ENCODE peak calls at places on chromosomes 5 and 9, in five cellular contexts. Z is IMR-90, A is H1, G is H9, P is neuronal stem cell. N is an unnamed sample.

GRCh38 chr5:139088024-139088423 is 110.1 kb downstream of the SIL1 start:
- DNase-seq in Z (peak), A (no peak), G (no peak), P (no peak), N (no peak)

GRCh38 chr5:173268750-173269580 is 34.0 kb upstream of the NKX2-5 start:
- DNase-seq in Z (no peak), A (no peak), G (no peak), P (no peak), N (no peak)

GRCh38 chr9:132837501-132838268 is 40.4 kb downstream of the AK8 start:
- DNase-seq in Z (no peak), A (no peak), G (no peak), P (no peak), N (no peak)

GRCh38 chr5:157253547-157253946 is 12.4 kb upstream of the CYFIP2 start:
- DNase-seq in Z (peak), A (no peak), G (peak), P (peak), N (peak)

GRCh38 chr9:134175291-134175807 is 11.0 kb upstream of the RNU6ATAC start:
- DNase-seq in Z (no peak), A (peak), G (peak), P (no peak), N (peak)

GRCh38 chr5:17359451-17359965 is 138.5 kb upstream of the TAF11L2 start:
- DNase-seq in Z (peak), A (no peak), G (no peak), P (no peak), N (no peak)

GRCh38 chr5:151589878-151590570 is 1.1 kb downstream of the FAT2 start:
- DNase-seq in Z (no peak), A (no peak), G (no peak), P (no peak), N (no peak)

GRCh38 chr9:83327323-83327722 is 210.9 kb downstream of the FRMD3 start:
- DNase-seq in Z (no peak), A (no peak), G (no peak), P (no peak), N (peak)

GRCh38 chr5:53642006-53642405 is 81.6 kb downstream of the NDUFS4 start:
- DNase-seq in Z (peak), A (no peak), G (no peak), P (no peak), N (peak)

GRCh38 chr5:83414601-83415000 is 56.9 kb upstream of the VCAN start:
- DNase-seq in Z (peak), A (no peak), G (no peak), P (no peak), N (no peak)

GRCh38 chr5:81020478-81021167 is 60.5 kb downstream of the RASGRF2 start:
- DNase-seq in Z (peak), A (no peak), G (no peak), P (no peak), N (peak)

GRCh38 chr5:81021951-81022687 is 62.0 kb downstream of the RASGRF2 start:
- DNase-seq in Z (no peak), A (no peak), G (no peak), P (no peak), N (no peak)

GRCh38 chr5:81021486-81021885 is 61.3 kb downstream of the RASGRF2 start:
- DNase-seq in Z (no peak), A (no peak), G (no peak), P (no peak), N (no peak)

GRCh38 chr5:81023261-81024015 is 63.3 kb downstream of the RASGRF2 start:
- DNase-seq in Z (no peak), A (no peak), G (no peak), P (no peak), N (no peak)

DNA sequence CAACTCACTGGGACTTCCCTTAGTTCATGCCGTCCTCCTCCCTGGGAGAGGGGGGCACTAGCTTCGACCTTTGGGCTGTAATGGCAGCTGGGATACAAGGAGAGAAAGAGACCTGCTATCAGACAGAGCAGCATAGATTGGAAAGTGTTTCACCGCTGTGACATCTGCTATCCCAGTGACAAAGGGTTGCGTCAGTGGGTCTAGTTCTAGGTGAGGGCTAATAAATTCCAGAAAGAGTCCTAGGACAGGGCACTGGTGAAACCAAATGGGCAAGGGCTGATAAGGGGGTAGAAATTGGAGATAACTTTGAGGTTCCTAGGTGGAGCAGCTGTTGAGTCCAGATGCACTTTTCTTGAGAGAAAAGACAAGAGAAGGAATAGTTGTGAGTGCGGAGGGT is 62.5 kb downstream of the RASGRF2 start:
- DNase-seq in Z (no peak), A (no peak), G (no peak), P (no peak), N (peak)
- H2BK120ac ChIP-seq in Z (no peak), A (no peak), G (no peak), P (no peak), N (no peak)

DNA sequence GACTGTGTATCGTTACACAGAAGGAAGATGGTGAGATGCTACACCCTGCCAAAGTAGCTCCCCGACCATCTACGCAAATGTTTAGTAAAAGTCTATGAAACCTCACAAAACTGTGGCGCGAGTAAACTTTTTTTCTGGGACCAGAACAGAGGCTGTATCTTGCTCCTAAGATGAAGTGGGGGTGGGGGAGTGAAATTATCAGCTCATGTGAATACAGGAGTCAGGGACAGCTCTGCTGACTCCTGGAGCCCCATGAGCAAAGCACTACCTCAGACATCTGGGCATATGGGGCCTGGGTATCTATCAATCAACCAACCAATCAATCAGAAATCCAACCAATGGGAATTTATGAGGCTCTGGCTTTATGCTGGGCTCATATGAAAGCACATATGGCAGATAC is 138.6 kb upstream of the RANBP3L start:
- DNase-seq in Z (no peak), A (no peak), G (no peak), P (no peak), N (no peak)
- H2BK120ac ChIP-seq in Z (no peak), A (no peak), G (no peak), P (no peak), N (no peak)

DNA sequence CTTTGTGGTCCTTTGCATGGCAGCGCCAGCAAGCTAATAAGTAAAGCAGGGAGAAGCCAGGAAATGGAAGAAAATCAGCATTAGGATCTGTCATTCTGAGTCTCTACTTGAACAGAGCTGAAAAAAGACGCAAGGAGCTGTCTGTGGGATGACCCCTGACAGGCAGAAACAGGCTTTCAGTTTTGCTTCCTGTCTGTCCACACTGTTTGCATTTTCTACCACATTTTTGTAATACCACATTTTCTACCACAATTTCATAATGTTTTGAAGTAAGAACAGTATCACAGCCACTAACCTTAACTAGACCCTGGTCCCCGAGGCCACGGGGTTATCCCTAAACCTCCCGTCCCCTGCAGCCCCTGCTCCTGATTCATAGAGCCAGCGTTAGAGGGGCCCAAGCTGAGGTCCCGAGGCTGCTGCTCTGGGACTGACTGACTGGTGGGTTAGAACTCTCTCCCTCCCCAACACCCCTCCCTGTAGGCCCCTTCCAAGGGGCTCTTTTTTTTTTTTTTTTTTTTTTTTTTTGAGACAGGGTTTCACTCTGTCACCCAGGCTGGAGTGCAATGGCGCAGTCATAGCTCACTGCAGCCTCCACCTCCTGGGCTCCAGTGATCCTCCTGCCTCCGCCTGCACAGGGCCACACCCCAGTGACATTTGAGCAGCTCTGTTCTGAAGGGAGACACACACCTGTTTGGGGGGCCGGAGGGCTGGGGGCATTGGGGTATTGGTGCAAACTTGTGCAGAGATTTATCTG is 4.0 kb upstream of the CLIC3 start:
- DNase-seq in Z (peak), A (no peak), G (no peak), P (no peak), N (no peak)
- H2BK120ac ChIP-seq in Z (peak), A (no peak), G (no peak), P (no peak), N (no peak)

GRCh38 chr5:177096162-177097015 is 9.7 kb downstream of the FGFR4 start:
- DNase-seq in Z (no peak), A (no peak), G (no peak), P (no peak), N (no peak)

GRCh38 chr5:177093803-177094202 is 7.1 kb downstream of the FGFR4 start:
- DNase-seq in Z (no peak), A (no peak), G (no peak), P (no peak), N (no peak)

GRCh38 chr5:177094224-177095087 is 7.7 kb downstream of the FGFR4 start:
- DNase-seq in Z (peak), A (no peak), G (no peak), P (no peak), N (no peak)

GRCh38 chr5:177093082-177093712 is 6.5 kb downstream of the FGFR4 start:
- DNase-seq in Z (no peak), A (no peak), G (no peak), P (no peak), N (no peak)

DNA sequence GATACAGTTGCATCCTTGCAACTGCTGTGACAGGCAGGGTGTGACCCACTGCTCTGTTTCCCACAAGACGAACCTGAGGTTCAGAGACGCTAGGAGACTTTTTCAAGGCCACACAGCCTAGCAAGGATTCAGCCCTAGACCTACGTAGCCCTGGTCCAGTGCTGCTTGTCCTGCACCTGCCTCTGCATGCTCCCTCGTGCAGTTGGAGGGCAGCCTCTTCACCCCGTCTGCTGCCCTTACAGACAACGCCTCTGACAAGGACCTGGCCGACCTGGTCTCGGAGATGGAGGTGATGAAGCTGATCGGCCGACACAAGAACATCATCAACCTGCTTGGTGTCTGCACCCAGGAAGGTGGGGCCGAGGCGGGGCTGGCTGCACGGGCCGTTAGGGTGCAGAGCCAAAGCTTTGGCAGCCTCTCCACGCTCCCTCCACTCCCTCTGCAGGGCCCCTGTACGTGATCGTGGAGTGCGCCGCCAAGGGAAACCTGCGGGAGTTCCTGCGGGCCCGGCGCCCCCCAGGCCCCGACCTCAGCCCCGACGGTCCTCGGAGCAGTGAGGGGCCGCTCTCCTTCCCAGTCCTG is 8.5 kb downstream of the FGFR4 start:
- DNase-seq in Z (no peak), A (no peak), G (no peak), P (no peak), N (no peak)
- H2BK120ac ChIP-seq in Z (peak), A (no peak), G (no peak), P (peak), N (no peak)

GRCh38 chr9:4740373-4740622 is 704 bp downstream of the AK3 start:
- DNase-seq in Z (no peak), A (no peak), G (no peak), P (no peak), N (no peak)

GRCh38 chr9:4741365-4742031 is 496 bp upstream of the AK3 start:
- DNase-seq in Z (no peak), A (no peak), G (peak), P (peak), N (peak)

GRCh38 chr9:4739587-4740372 is 1.2 kb downstream of the AK3 start:
- DNase-seq in Z (no peak), A (no peak), G (no peak), P (no peak), N (no peak)

GRCh38 chr9:4742246-4742645 is 1.2 kb upstream of the AK3 start:
- DNase-seq in Z (no peak), A (no peak), G (no peak), P (no peak), N (no peak)

DNA sequence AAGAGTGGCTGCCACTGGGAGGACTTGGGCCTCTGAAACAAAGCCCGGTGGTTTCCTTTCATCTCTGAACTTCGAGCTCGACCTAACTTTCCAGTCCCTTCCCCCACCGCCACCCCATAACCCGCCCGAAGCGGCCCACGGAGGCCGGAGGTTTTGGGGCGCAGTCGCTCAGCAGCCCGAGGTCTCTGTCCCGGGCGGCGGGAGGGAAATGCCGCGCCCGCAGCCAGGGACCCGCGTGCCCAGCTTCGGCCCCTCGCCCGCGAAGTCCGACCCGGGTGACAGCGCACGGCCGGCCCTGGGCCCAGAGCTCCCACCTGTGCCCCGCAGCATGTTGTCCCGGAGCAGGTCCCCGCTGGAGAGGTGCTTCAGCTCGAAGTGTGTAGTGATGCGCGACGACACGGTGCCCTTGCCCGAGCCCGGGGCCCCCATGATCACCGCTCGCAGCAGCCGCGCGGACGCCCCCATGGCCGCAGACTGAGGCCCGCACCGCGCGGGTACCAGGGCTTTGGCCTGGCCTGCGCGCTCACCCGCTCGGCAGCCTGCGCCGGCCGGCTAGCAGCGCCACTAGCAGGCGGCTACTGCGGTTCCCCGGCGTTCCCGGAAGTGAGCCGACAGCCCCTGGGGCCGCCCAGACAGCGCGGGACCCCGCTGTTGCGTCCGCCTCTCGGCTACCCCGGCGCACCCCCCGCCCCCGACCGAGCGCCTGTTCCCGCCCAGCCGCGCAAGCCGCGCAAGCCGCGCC is at the start of gene AK3:
- DNase-seq in Z (peak), A (peak), G (peak), P (peak), N (peak)
- H2BK120ac ChIP-seq in Z (peak), A (no peak), G (no peak), P (no peak), N (no peak)

N was measured in mesendoderm.